ENCODE peak calls at places on chromosomes 3 and 15, in five cellular contexts. C is activated CD8-positive, alpha-beta memory T cell treated with anti-CD3 and anti-CD28 coated beads for 48 hours; H is IMR-90; Q is GM04504; X is SK-MEL-5. Y is an unnamed sample.

GRCh38 chr3:49165771-49166751 is at the start of gene CCDC71:
- DNase-seq in C (peak; percentile 45), H (peak; percentile 51), Q (peak; percentile 35), X (peak; percentile 67), Y (peak; percentile 75)

GRCh38 chr3:155052470-155052869 is 27.6 kb upstream of the MME start:
- DNase-seq in C (no peak), H (no peak), Q (no peak), X (no peak), Y (no peak)

GRCh38 chr3:191804935-191805334 is 344.0 kb downstream of the PYDC2 start:
- DNase-seq in C (no peak), H (no peak), Q (no peak), X (no peak), Y (no peak)

GRCh38 chr3:101036213-101036618 is 43.0 kb upstream of the ABI3BP start:
- DNase-seq in C (no peak), H (peak; percentile 96), Q (peak; percentile 89), X (peak; percentile 6), Y (peak; percentile 98)

GRCh38 chr3:5258526-5258925 is 71.0 kb downstream of the EDEM1 start:
- DNase-seq in C (no peak), H (no peak), Q (no peak), X (no peak), Y (no peak)

GRCh38 chr15:74245342-74245931 is 9.3 kb downstream of the CCDC33 start:
- DNase-seq in C (no peak), H (no peak), Q (no peak), X (no peak), Y (no peak)

GRCh38 chr3:146496246-146496645 is 26.9 kb upstream of the PLSCR2 start:
- DNase-seq in C (no peak), H (peak; percentile 21), Q (no peak), X (no peak), Y (peak; percentile 27)

GRCh38 chr3:126329927-126330725 is 27.1 kb downstream of the KLF15 start:
- DNase-seq in C (no peak), H (no peak), Q (no peak), X (no peak), Y (no peak)

GRCh38 chr15:74193305-74193718 is 9.3 kb downstream of the STRA6 start:
- DNase-seq in C (no peak), H (peak; percentile 91), Q (no peak), X (peak; percentile 62), Y (peak; percentile 67)

GRCh38 chr3:143951351-143951971 is 20.2 kb upstream of the DIPK2A start:
- DNase-seq in C (no peak), H (peak; percentile 46), Q (no peak), X (peak; percentile 85), Y (peak; percentile 52)

GRCh38 chr3:186713499-186713898 is 3.7 kb upstream of the KNG1 start:
- DNase-seq in C (no peak), H (no peak), Q (no peak), X (no peak), Y (no peak)

GRCh38 chr3:138782748-138783147 is 52.0 kb downstream of the PIK3CB start:
- DNase-seq in C (no peak), H (no peak), Q (no peak), X (no peak), Y (no peak)

GRCh38 chr3:65734382-65734781 is 304.3 kb downstream of the MAGI1 start:
- DNase-seq in C (no peak), H (no peak), Q (no peak), X (no peak), Y (no peak)

GRCh38 chr3:140758791-140759444 is 81.1 kb downstream of the TRIM42 start:
- DNase-seq in C (no peak), H (no peak), Q (no peak), X (no peak), Y (no peak)

GRCh38 chr3:140834266-140835037 is 107.2 kb upstream of the SLC25A36 start:
- DNase-seq in C (no peak), H (no peak), Q (no peak), X (no peak), Y (peak; percentile 4)

GRCh38 chr15:57217716-57218598 is 158.3 kb upstream of the CGNL1 start:
- DNase-seq in C (no peak), H (no peak), Q (no peak), X (peak; percentile 92), Y (peak; percentile 40)

GRCh38 chr3:60542981-60543380 is 708.3 kb downstream of the FHIT start:
- DNase-seq in C (no peak), H (no peak), Q (peak; percentile 12), X (no peak), Y (no peak)

GRCh38 chr15:35973019-35973418 is 427.1 kb upstream of the DPH6 start:
- DNase-seq in C (no peak), H (no peak), Q (no peak), X (peak; percentile 7), Y (no peak)

GRCh38 chr15:73231661-73232443 is 136.9 kb downstream of the HCN4 start:
- DNase-seq in C (no peak), H (peak; percentile 76), Q (no peak), X (no peak), Y (peak; percentile 61)

GRCh38 chr15:100919481-100920405 is 586 bp downstream of the LRRK1 start:
- DNase-seq in C (no peak), H (peak; percentile 19), Q (no peak), X (no peak), Y (peak; percentile 51)

GRCh38 chr15:90706394-90707327 is 10.5 kb upstream of the BLM start:
- DNase-seq in C (no peak), H (no peak), Q (no peak), X (peak; percentile 44), Y (no peak)

GRCh38 chr3:24315991-24316390 is 178.7 kb downstream of the THRB start:
- DNase-seq in C (no peak), H (no peak), Q (no peak), X (no peak), Y (peak; percentile 63)

GRCh38 chr3:33146791-33147445 is 33.1 kb downstream of the CRTAP start:
- DNase-seq in C (no peak), H (peak; percentile 61), Q (no peak), X (peak; percentile 90), Y (peak; percentile 41)

GRCh38 chr3:111362286-111363009 is 179.5 kb upstream of the CD96 start:
- DNase-seq in C (no peak), H (no peak), Q (no peak), X (no peak), Y (no peak)

GRCh38 chr3:46442591-46443530 is 21.8 kb downstream of the LTF start:
- DNase-seq in C (no peak), H (no peak), Q (no peak), X (peak; percentile 56), Y (peak; percentile 21)

Y was measured in HCEC 1CT.